ENCODE peak calls at places on chromosome 2, in five cellular contexts. S, D, H, B and X are unnamed samples.

GRCh38 chr2:24214880-24215279 is 40.0 kb downstream of the FAM228A start:
- DNase-seq in B (no peak), D (no peak), S (no peak), H (no peak), X (no peak)

GRCh38 chr2:60974652-60975051 is 42.9 kb upstream of the PEX13 start:
- DNase-seq in B (no peak), D (no peak), S (no peak), H (no peak), X (no peak)

GRCh38 chr2:149115781-149116180 is 77.3 kb downstream of the LYPD6B start:
- DNase-seq in B (no peak), H (no peak), D (no peak), S (no peak), X (no peak)

GRCh38 chr2:237617305-237617982 is 9.9 kb upstream of the LRRFIP1 start:
- DNase-seq in S (no peak), D (no peak), H (no peak), B (no peak), X (no peak)

GRCh38 chr2:104332733-104333132 is 521.2 kb upstream of the POU3F3 start:
- DNase-seq in S (no peak), D (no peak), H (no peak), B (no peak), X (no peak)

GRCh38 chr2:105821428-105822125 is 76.9 kb downstream of the NCK2 start:
- DNase-seq in D (no peak), H (no peak), S (no peak), B (no peak), X (no peak)

GRCh38 chr2:214311031-214311533 is 99.8 kb upstream of the VWC2L start:
- DNase-seq in B (no peak), S (no peak), H (no peak), D (no peak), X (no peak)

GRCh38 chr2:154555700-154556099 is 142.8 kb upstream of the KCNJ3 start:
- DNase-seq in D (no peak), H (no peak), B (no peak), S (no peak), X (no peak)

GRCh38 chr2:229586746-229587705 is 127.3 kb downstream of the DNER start:
- DNase-seq in S (peak), D (peak), H (peak), B (peak), X (peak)

GRCh38 chr2:230161180-230161579 is 58.6 kb downstream of the SP110 start:
- DNase-seq in D (no peak), S (peak), H (no peak), B (peak), X (no peak)

GRCh38 chr2:182372661-182373060 is 54.2 kb downstream of the PDE1A start:
- DNase-seq in B (peak), H (no peak), D (peak), S (peak), X (no peak)

GRCh38 chr2:59896499-59896898 is 657.0 kb downstream of the BCL11A start:
- DNase-seq in B (no peak), D (no peak), H (no peak), S (no peak), X (no peak)

GRCh38 chr2:40317047-40317446 is 134.8 kb downstream of the SLC8A1 start:
- DNase-seq in D (no peak), B (peak), S (peak), H (no peak), X (no peak)

GRCh38 chr2:129689600-129689999 is 289.9 kb upstream of the RAB6C start:
- DNase-seq in B (no peak), H (no peak), D (no peak), S (no peak), X (no peak)

GRCh38 chr2:191501390-191502168 is 176.4 kb upstream of the NABP1 start:
- DNase-seq in B (peak), D (no peak), H (no peak), S (peak), X (no peak)

GRCh38 chr2:220154243-220154642 is 526.8 kb downstream of the SLC4A3 start:
- DNase-seq in S (no peak), B (no peak), D (no peak), H (no peak), X (no peak)

GRCh38 chr2:162768646-162769045 is 69.9 kb downstream of the KCNH7 start:
- DNase-seq in H (no peak), D (no peak), B (no peak), S (no peak), X (no peak)

GRCh38 chr2:12303181-12304030 is 413.3 kb upstream of the TRIB2 start:
- DNase-seq in D (no peak), H (no peak), B (peak), S (peak), X (no peak)

GRCh38 chr2:3442185-3442584 is 62.7 kb downstream of the TRAPPC12 start:
- DNase-seq in H (no peak), D (no peak), B (no peak), S (peak), X (no peak)

GRCh38 chr2:39252888-39253518 is 9.2 kb upstream of the CDKL4 start:
- DNase-seq in S (no peak), B (no peak), H (no peak), D (no peak), X (no peak)

GRCh38 chr2:51483720-51484119 is 451.8 kb upstream of the NRXN1 start:
- DNase-seq in S (no peak), H (no peak), D (no peak), B (no peak), X (no peak)

GRCh38 chr2:199734651-199735050 is 116.3 kb downstream of the FTCDNL1 start:
- DNase-seq in B (no peak), S (no peak), D (no peak), H (no peak), X (no peak)

GRCh38 chr2:143685439-143686078 is 556.3 kb downstream of the ARHGAP15 start:
- DNase-seq in B (no peak), D (no peak), H (no peak), S (no peak), X (no peak)

GRCh38 chr2:8799004-8799403 is 38.4 kb downstream of the KIDINS220 start:
- DNase-seq in B (no peak), H (no peak), D (no peak), S (no peak), X (no peak)

GRCh38 chr2:37740330-37740729 is 68.9 kb upstream of the CDC42EP3 start:
- DNase-seq in S (peak), D (no peak), B (peak), H (no peak), X (no peak)

GRCh38 chr2:5227062-5227699 is 465.0 kb upstream of the SOX11 start:
- DNase-seq in D (no peak), H (no peak), S (no peak), B (peak), X (no peak)

GRCh38 chr2:202015035-202015345 is 18.7 kb upstream of the FZD7 start:
- DNase-seq in B (no peak), D (no peak), H (no peak), S (no peak), X (no peak)

GRCh38 chr2:16025211-16025875 is 85.0 kb downstream of the MYCN start:
- DNase-seq in H (no peak), D (no peak), B (no peak), S (no peak), X (no peak)

GRCh38 chr2:201678442-201678841 is 20.0 kb downstream of the MPP4 start:
- DNase-seq in B (no peak), S (no peak), D (no peak), H (no peak), X (no peak)

GRCh38 chr2:159904565-159905281 is 106.7 kb upstream of the CD302 start:
- DNase-seq in S (no peak), H (peak), D (no peak), B (peak), X (no peak)

GRCh38 chr2:9136997-9137819 is 69.4 kb upstream of the ASAP2 start:
- DNase-seq in D (no peak), B (no peak), H (peak), S (no peak), X (no peak)

GRCh38 chr2:122523143-122523542 is 767.7 kb downstream of the TSN start:
- DNase-seq in B (no peak), H (no peak), D (no peak), S (no peak), X (no peak)

GRCh38 chr2:198127627-198128026 is 323.2 kb downstream of the PLCL1 start:
- DNase-seq in B (peak), D (peak), H (no peak), S (peak), X (no peak)

GRCh38 chr2:1839066-1839756 is 94.9 kb upstream of the PXDN start:
- DNase-seq in D (no peak), H (no peak), B (no peak), S (no peak), X (no peak)
- TF ChIP-seq CTCF in D (no peak), H (no peak), B (no peak), S (no peak), X (no peak)

GRCh38 chr2:178681081-178681480 is 126.1 kb downstream of the TTN start:
- DNase-seq in D (no peak), S (no peak), H (no peak), B (no peak), X (no peak)

GRCh38 chr2:178679891-178680290 is 127.3 kb downstream of the TTN start:
- DNase-seq in B (no peak), S (no peak), H (no peak), D (no peak), X (no peak)

GRCh38 chr2:178677599-178677998 is 129.6 kb downstream of the TTN start:
- DNase-seq in D (no peak), B (no peak), H (no peak), S (no peak), X (no peak)

GRCh38 chr2:178674122-178674521 is 133.1 kb downstream of the TTN start:
- DNase-seq in H (no peak), S (no peak), B (no peak), D (no peak), X (no peak)

DNA sequence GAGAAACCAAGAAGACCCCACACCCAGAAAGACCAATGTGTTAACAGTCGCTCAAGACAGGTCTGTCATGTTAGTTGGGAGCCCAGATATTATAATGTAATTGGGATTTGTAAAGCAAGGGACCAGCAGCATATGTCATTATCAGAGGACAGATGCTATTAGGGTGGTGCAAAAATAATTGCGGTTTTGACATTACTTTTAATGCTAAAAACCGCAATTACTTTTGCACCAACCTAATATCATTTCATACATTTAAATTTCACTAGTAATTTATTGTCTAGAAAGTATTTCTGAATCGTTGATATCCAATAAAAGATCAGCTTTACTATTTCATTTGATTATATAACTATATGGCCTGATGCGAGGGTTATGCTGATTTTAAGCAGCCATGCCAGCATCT is 131.2 kb downstream of the TTN start:
- DNase-seq in S (no peak), D (no peak), H (no peak), B (no peak), X (no peak)
- TF ChIP-seq CTCF in S (no peak), D (no peak), H (no peak), B (no peak), X (no peak)

DNA sequence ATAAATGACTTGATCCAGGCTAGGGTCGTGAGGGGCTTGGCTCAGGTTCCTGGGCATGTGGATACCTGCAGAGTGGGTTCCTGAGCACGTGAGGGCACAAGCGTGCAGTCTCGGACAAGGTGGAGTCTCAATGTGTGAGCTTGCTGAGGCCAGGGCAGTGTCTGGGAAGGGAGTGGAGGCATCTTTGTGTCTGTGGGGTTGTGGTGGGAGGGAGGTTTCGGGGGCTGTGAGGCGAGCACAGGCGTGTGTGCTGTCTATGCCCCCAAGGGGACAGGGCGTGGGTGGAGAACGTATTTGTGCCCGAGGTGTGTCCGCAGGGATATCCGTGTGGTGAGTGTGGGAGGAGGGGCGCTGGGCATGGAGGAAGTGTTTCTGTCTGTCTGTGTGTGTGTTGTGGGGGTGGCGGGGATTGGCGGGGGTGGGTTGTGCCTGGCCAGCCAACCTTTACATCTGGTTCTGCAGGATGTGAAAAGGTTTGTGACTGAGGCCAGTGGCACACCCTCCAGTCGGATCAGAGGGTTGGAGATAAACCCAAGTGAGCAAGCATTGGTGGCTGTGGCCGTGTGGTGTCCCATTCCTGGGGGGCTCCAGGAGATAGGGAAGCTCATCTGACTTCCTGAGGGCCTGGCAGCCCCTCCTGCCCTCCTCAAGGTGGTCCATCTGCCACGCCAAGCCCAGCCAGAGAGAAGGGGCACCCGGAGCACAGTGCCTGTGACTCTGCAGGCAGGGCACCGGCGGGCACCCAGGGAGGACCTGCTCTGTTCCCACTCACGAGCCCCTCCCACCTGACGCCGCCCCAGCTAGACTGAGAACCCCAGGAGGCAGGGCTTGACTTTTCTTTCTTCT is 57.1 kb downstream of the ZFP36L2 start:
- DNase-seq in H (peak), D (no peak), B (no peak), S (no peak), X (no peak)
- TF ChIP-seq CTCF in H (no peak), D (no peak), B (no peak), S (no peak), X (no peak)

GRCh38 chr2:28488858-28489575 is 6.8 kb upstream of the PLB1 start:
- DNase-seq in B (no peak), D (no peak), S (no peak), H (no peak), X (no peak)
- TF ChIP-seq CTCF in B (no peak), D (no peak), S (no peak), H (no peak), X (no peak)

GRCh38 chr2:236194786-236195185 is 26.6 kb upstream of the GBX2 start:
- DNase-seq in S (no peak), D (no peak), H (no peak), B (no peak), X (no peak)
- TF ChIP-seq CTCF in S (no peak), D (no peak), H (no peak), B (no peak), X (no peak)

DNA sequence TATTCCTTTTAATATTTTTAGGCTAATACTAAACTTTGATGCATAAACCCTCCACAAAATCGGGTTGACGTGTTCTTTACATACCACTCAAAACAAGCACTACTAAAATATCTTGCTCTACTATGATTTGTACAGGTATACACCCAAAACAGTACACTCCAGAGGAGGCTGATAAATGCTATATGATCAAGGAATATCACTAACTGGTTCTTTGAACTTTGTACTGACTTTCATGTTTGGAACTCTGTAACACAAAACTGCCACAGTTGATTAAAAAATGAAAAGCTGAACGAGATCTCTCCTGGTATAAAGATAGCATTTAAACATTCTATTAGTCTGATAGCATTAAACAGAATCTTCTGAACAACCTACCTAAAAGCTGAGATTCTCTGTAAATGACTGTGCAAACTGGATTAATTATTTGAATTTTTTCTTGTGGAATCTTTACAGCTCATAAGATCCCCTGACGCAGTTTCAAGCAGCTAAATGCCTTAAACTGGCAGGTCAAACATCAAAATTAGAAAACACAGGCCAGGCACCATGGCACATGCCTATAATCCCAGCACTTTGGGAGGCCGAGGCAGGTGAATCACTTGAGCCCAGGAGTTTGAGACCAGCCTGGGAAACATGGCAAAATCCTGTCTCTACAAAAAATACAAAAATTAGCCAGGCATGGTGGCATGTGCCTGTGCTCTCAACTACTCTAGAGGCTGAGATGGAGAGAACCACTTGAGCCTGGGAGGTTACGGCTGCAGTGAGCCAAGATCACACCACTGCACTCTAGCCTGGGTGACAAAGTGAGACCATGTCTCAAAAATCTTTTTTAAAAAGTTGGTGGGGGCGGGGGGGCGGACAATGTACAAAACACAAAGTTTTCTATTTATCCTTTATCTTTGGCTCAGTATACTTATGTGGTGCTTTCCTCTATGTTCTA is 150.6 kb downstream of the EXOC6B start:
- DNase-seq in S (no peak), H (no peak), D (no peak), B (no peak), X (no peak)
- TF ChIP-seq CTCF in S (no peak), H (no peak), D (no peak), B (no peak), X (no peak)

GRCh38 chr2:236208281-236208900 is 40.2 kb upstream of the GBX2 start:
- DNase-seq in H (no peak), S (no peak), B (no peak), D (no peak), X (peak)
- TF ChIP-seq CTCF in H (no peak), S (no peak), B (no peak), D (no peak), X (no peak)

DNA sequence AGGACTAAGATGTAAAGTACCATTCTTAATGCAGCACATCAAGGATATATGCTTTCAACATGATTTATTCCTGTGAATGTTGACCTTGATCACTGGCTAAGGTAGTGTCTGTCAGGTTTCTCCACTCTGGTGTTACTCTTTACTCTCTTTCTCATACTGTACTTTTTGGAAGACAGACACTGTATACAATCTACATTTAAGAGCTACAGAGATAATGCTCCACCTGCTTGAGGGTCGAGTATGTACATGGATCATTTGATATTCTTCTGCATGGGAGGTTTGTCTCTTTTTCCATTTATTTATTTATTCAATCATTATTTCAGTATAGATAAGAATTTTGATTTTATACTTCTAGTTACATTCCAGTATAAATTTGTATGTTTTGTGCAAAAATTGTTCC is 199.5 kb upstream of the RGPD4 start:
- DNase-seq in B (no peak), H (no peak), D (no peak), S (no peak), X (no peak)
- TF ChIP-seq CTCF in B (no peak), H (no peak), D (no peak), S (no peak), X (no peak)

DNA sequence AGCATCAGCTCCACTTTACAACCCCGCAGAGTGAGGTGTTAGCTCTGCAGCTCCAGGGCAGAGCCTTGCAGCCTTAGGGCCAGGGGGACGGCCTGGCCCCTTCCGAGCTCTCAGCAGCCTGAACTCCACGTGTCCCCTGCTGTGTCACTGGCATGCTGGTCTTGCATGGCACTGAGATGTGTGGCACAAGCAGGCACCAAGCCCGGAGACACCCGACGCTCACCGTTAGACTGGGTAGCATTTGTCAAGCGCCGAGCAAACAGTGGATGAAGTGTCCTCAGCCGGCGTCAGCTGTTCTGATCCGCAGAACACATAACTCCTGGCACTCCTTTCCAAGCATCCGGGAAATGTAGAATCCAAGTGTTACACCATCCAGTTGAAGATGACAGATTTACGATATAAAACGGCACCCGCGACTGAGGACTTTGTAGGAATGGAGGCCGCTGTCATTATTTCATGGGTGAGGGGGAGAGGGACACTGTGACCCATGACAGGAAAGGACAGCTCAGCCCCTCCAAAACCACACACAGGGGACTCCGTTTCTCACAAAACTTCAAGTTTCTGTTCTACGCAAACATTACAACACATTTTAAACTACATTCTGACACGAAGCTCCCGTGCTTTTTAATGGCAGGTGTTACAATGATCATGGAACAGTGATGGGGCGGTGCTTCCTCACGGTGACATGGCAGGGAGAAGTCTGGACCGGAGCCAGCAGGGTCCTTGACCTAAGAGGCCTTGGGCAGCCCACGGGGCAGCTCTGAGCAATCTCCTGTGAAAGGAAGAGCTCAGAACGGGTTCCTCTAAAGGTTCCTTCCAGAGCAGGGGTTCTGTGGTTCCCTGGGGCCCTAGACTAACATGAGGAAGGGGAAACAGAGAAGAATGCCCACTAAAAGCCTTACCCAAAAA is 89.4 kb downstream of the HDAC4 start:
- DNase-seq in S (no peak), D (peak), B (peak), H (no peak), X (peak)
- TF ChIP-seq CTCF in S (no peak), D (no peak), B (no peak), H (no peak), X (no peak)

GRCh38 chr2:232321156-232321816 is 57.3 kb upstream of the ALPP start:
- DNase-seq in S (no peak), D (no peak), H (no peak), B (no peak), X (peak)
- TF ChIP-seq CTCF in S (no peak), D (no peak), H (no peak), B (no peak), X (no peak)